ENCODE peak calls at places on chromosomes 1 and 21, in seven cellular contexts. W is aorta; J is stomach; B is tibial nerve; E is naive thymus-derived CD4-positive, alpha-beta T cell; F is suprapubic skin; G is CD8-positive, alpha-beta memory T cell. V is an unnamed sample.

GRCh38 chr1:184919892-184920291 is 54.4 kb downstream of the NIBAN1 start:
- DNase-seq in G (no peak), B (no peak), J (no peak), E (no peak), F (no peak), W (no peak), V (no peak)

GRCh38 chr1:234079896-234080295 is 175.4 kb downstream of the SLC35F3 start:
- DNase-seq in G (no peak), E (no peak), F (no peak), J (no peak), B (no peak), W (no peak), V (no peak)

GRCh38 chr1:199264283-199264682 is 625.4 kb downstream of the PTPRC start:
- DNase-seq in W (no peak), B (no peak), E (no peak), J (no peak), G (no peak), F (no peak), V (no peak)

GRCh38 chr1:58497499-58497898 is 49.0 kb downstream of the OMA1 start:
- DNase-seq in W (no peak), G (no peak), F (no peak), B (no peak), E (no peak), J (no peak), V (no peak)

GRCh38 chr1:234598974-234599616 is 10.9 kb downstream of the IRF2BP2 start:
- DNase-seq in G (no peak), J (peak), E (no peak), B (peak), W (no peak), F (no peak), V (no peak)

GRCh38 chr1:5651964-5652751 is 340.1 kb downstream of the NPHP4 start:
- DNase-seq in G (no peak), W (no peak), J (no peak), E (no peak), B (no peak), F (no peak), V (no peak)

GRCh38 chr1:150477733-150478132 is 9.5 kb upstream of the TARS2 start:
- DNase-seq in W (no peak), B (no peak), J (no peak), E (no peak), G (no peak), F (no peak), V (no peak)

GRCh38 chr1:94821636-94822305 is 1.6 kb downstream of the SLC44A3 start:
- DNase-seq in G (no peak), B (no peak), F (no peak), W (no peak), E (no peak), J (no peak), V (peak)

GRCh38 chr1:90957497-90957896 is 64.3 kb downstream of the ZNF644 start:
- DNase-seq in G (no peak), F (no peak), B (no peak), W (no peak), E (no peak), J (no peak), V (no peak)

GRCh38 chr1:175094626-175095025 is 27.0 kb downstream of the TNN start:
- DNase-seq in G (no peak), E (no peak), W (no peak), J (no peak), F (no peak), B (no peak), V (no peak)

GRCh38 chr1:223556414-223557124 is 108.9 kb downstream of the CAPN8 start:
- DNase-seq in J (peak), W (peak), E (no peak), B (no peak), F (no peak), G (no peak), V (peak)

GRCh38 chr1:85495556-85495955 is 30.6 kb upstream of the DDAH1 start:
- DNase-seq in B (no peak), F (no peak), J (peak), E (no peak), W (no peak), G (no peak), V (peak)

GRCh38 chr1:10661453-10661852 is 135.0 kb downstream of the CASZ1 start:
- DNase-seq in G (no peak), E (no peak), B (no peak), W (no peak), J (no peak), F (no peak), V (no peak)

GRCh38 chr21:32122082-32122481 is 156.8 kb downstream of the MIS18A start:
- DNase-seq in J (no peak), G (no peak), E (no peak), F (no peak), B (no peak), W (no peak), V (no peak)

GRCh38 chr1:145879775-145880174 is 5.9 kb downstream of the ANKRD35 start:
- DNase-seq in G (no peak), B (no peak), F (no peak), E (no peak), J (no peak), W (no peak), V (no peak)

GRCh38 chr1:94658221-94658620 is 116.7 kb upstream of the F3 start:
- DNase-seq in G (no peak), J (no peak), W (no peak), F (no peak), B (no peak), E (no peak), V (no peak)

GRCh38 chr1:13228343-13228781 is 2.4 kb upstream of the PRAMEF18 start:
- DNase-seq in W (no peak), G (no peak), J (peak), F (no peak), B (no peak), E (no peak), V (peak)

GRCh38 chr1:160403244-160403643 is 2.9 kb downstream of the VANGL2 start:
- DNase-seq in J (no peak), G (no peak), F (no peak), B (no peak), W (no peak), E (no peak), V (no peak)

GRCh38 chr21:41460578-41461527 is 34.8 kb downstream of the MX1 start:
- DNase-seq in G (peak), W (peak), F (peak), J (peak), E (peak), B (peak), V (no peak)

GRCh38 chr1:167499106-167499505 is 19.2 kb downstream of the CD247 start:
- DNase-seq in F (no peak), W (no peak), B (no peak), E (no peak), G (no peak), J (no peak), V (no peak)

GRCh38 chr1:44227211-44227610 is 13.9 kb downstream of the DMAP1 start:
- DNase-seq in W (no peak), F (no peak), J (no peak), E (no peak), B (no peak), G (no peak), V (no peak)

GRCh38 chr1:175317795-175318194 is 125.2 kb upstream of the KIAA0040 start:
- DNase-seq in F (no peak), G (no peak), B (no peak), J (peak), E (no peak), W (no peak), V (no peak)

GRCh38 chr21:45981641-45982255 is at the start of gene COL6A1:
- DNase-seq in W (peak), B (no peak), F (peak), J (peak), G (peak), E (no peak), V (peak)

GRCh38 chr1:43367026-43367903 is 546 bp downstream of the ELOVL1 start:
- DNase-seq in F (no peak), B (no peak), G (peak), J (no peak), E (peak), W (peak), V (no peak)

DNA sequence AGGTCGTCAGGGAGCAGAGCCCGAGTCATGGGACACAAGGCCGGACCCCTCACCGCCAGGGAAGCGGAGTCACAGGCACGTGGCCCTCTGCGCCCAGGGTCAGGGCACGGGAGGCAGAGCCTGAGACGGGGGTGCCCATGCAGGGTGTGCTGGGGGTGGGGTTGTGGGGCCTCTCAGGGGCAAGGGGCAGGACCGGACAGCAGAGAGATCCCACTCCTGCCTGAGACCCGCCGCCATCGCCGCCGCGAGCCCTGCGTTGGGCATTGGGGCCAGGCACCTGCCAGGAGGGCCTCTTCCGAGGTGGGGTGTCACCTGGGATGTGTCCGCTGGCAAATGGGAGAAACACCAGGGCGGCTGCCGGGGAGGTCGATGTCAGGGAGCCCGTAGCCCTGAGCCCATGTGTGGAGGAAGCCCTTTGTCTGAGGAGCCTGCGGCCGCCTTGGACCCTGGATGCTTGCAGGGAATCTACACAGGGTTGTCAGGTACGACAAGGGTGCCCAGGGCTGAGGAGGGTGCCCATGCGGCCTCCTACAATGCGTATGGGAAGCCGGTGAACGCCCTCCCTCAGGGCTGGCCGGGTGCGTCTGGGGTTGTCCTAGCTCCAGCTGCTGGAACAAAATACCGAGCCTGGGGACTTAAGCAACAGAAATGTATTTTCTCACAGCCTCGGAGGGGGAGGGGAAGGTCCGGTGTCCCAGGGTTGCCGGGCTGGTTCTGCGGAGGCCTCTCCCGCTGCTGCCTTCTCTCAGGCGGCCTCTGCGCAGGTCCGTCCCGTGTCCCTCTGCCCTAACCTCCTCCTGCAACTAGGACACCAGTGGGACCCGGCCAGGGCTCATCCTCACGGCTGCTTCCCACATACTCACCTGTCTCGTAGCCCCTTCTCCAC is 16.4 kb upstream of the C1orf159 start:
- DNase-seq in E (no peak), W (no peak), J (peak), B (no peak), G (no peak), F (no peak), V (no peak)
- H3K4me3 ChIP-seq in E (no peak), W (no peak), J (peak), B (no peak), G (no peak), F (no peak), V (no peak)

GRCh38 chr1:77688939-77689338 is 6.5 kb upstream of the ZZZ3 start:
- DNase-seq in G (no peak), B (no peak), E (no peak), W (no peak), F (no peak), J (no peak), V (no peak)

GRCh38 chr1:77683142-77683835 is 831 bp upstream of the ZZZ3 start:
- DNase-seq in G (peak), E (peak), W (peak), J (peak), B (peak), F (peak), V (peak)

GRCh38 chr1:77686784-77687518 is 4.5 kb upstream of the ZZZ3 start:
- DNase-seq in F (no peak), J (no peak), E (no peak), G (no peak), W (peak), B (no peak), V (no peak)

GRCh38 chr1:77683836-77684148 is 1.3 kb upstream of the ZZZ3 start:
- DNase-seq in F (no peak), G (no peak), W (no peak), J (no peak), E (no peak), B (no peak), V (no peak)

GRCh38 chr1:77687519-77687906 is 5.1 kb upstream of the ZZZ3 start:
- DNase-seq in F (no peak), G (no peak), J (no peak), W (peak), E (no peak), B (no peak), V (no peak)
- H3K4me3 ChIP-seq in F (peak), G (no peak), J (peak), W (no peak), E (no peak), B (no peak), V (no peak)

GRCh38 chr21:34980423-34981115 is 68.5 kb downstream of the RUNX1 start:
- DNase-seq in G (no peak), E (no peak), W (no peak), J (no peak), F (no peak), B (no peak), V (no peak)
- H3K4me3 ChIP-seq in G (no peak), E (no peak), W (no peak), J (no peak), F (no peak), B (no peak), V (no peak)

GRCh38 chr1:923991-924618 is 382 bp downstream of the SAMD11 start:
- DNase-seq in J (no peak), G (no peak), E (no peak), W (no peak), B (no peak), F (no peak), V (no peak)

GRCh38 chr1:927741-928140 is 4.0 kb downstream of the SAMD11 start:
- DNase-seq in J (no peak), G (no peak), E (no peak), W (no peak), F (no peak), B (no peak), V (no peak)

GRCh38 chr1:924619-925323 is 1.0 kb downstream of the SAMD11 start:
- DNase-seq in G (no peak), J (peak), W (no peak), E (no peak), F (no peak), B (no peak), V (peak)

GRCh38 chr1:927234-927633 is 3.5 kb downstream of the SAMD11 start:
- DNase-seq in W (no peak), G (no peak), F (no peak), B (no peak), J (no peak), E (no peak), V (no peak)

GRCh38 chr1:925532-926421 is 2.1 kb downstream of the SAMD11 start:
- DNase-seq in G (no peak), W (peak), E (no peak), B (no peak), F (no peak), J (no peak), V (peak)
- H3K4me3 ChIP-seq in G (no peak), W (no peak), E (no peak), B (peak), F (peak), J (peak), V (peak)

DNA sequence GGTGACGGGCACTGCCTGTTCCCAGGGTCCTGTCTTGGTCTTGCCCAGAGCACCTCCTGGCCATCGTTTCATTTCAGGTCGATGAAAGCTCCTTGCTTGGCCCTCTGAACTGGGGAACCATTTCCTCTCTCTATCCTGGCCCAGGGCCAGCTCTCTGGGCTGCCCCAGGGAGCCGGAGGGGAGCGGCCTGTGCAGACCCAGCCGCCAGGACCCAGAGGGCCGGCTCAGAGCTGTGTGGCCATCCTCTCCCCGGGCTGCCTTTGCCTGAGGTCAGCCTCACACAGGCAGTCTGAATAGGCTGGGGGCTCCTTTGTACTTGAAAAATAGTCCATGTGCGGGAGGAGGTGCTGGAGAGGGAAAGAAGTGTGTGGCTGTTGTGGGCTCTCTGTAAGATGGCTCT is 275.2 kb upstream of the VAMP3 start:
- DNase-seq in B (no peak), J (no peak), F (no peak), E (no peak), W (no peak), G (no peak), V (no peak)
- H3K4me3 ChIP-seq in B (no peak), J (no peak), F (no peak), E (no peak), W (no peak), G (no peak), V (no peak)